ENCODE peak calls at places on chromosomes 5 and 9, in eight cellular contexts. L is AG04450, O is transverse colon, E is neural progenitor cell, X is heart right ventricle, Y is tibial nerve, P is left ventricle myocardium inferior, B is PC-3. G is an unnamed sample. For H3K27me3, the result is how much of the 10 kb centered on the place peaks cover.

GRCh38 chr5:91311697-91312501 is 71.2 kb downstream of the ARRDC3 start:
- DNase-seq in Y (peak), O (peak), P (peak), X (peak), E (peak), L (peak), B (peak), G (peak)

GRCh38 chr9:28762167-28762566 is 1188.9 kb upstream of the C9orf72 start:
- DNase-seq in O (no peak), E (no peak), B (no peak), X (no peak), L (no peak), P (no peak), Y (no peak), G (no peak)

GRCh38 chr9:86660146-86660545 is 287.2 kb downstream of the GAS1 start:
- DNase-seq in E (no peak), L (peak), P (no peak), O (no peak), B (no peak), X (no peak), Y (no peak), G (no peak)

GRCh38 chr5:90645024-90645610 is 86.5 kb downstream of the ADGRV1 start:
- DNase-seq in O (no peak), P (no peak), Y (no peak), B (no peak), X (no peak), L (no peak), E (no peak), G (no peak)

GRCh38 chr5:64532657-64533056 is 26.8 kb downstream of the RGS7BP start:
- DNase-seq in P (no peak), L (no peak), X (no peak), O (no peak), Y (no peak), B (no peak), E (peak), G (no peak)

GRCh38 chr5:1447772-1448361 is 2.6 kb upstream of the SLC6A3 start:
- DNase-seq in E (no peak), L (no peak), Y (no peak), P (no peak), X (no peak), B (no peak), O (no peak), G (no peak)

GRCh38 chr9:33138768-33139167 is 28.4 kb downstream of the B4GALT1 start:
- DNase-seq in B (no peak), X (no peak), E (no peak), L (no peak), Y (no peak), P (no peak), O (no peak), G (no peak)

GRCh38 chr9:101062686-101063085 is 34.2 kb downstream of the PLPPR1 start:
- DNase-seq in X (no peak), B (no peak), L (no peak), O (no peak), E (no peak), P (no peak), Y (no peak), G (no peak)

GRCh38 chr9:99730063-99730462 is 91.6 kb upstream of the NR4A3 start:
- DNase-seq in Y (no peak), E (no peak), X (no peak), P (no peak), B (no peak), O (no peak), L (no peak), G (no peak)

GRCh38 chr5:82107277-82107676 is 135.5 kb downstream of the ATG10 start:
- DNase-seq in Y (no peak), E (peak), B (peak), L (no peak), X (no peak), O (no peak), P (no peak), G (no peak)

GRCh38 chr9:2623046-2623865 is 1.7 kb downstream of the VLDLR start:
- DNase-seq in P (peak), Y (no peak), O (peak), E (peak), L (no peak), B (no peak), X (peak), G (no peak)

GRCh38 chr9:2621678-2622360 is at the start of gene VLDLR:
- DNase-seq in O (peak), B (no peak), L (no peak), X (peak), Y (no peak), P (peak), E (peak), G (peak)

GRCh38 chr9:2618289-2618688 is 3.3 kb upstream of the VLDLR start:
- DNase-seq in X (no peak), B (no peak), Y (no peak), L (no peak), P (no peak), E (no peak), O (no peak), G (no peak)

GRCh38 chr9:2622361-2623045 is 916 bp downstream of the VLDLR start:
- DNase-seq in O (peak), X (peak), L (no peak), E (peak), P (peak), Y (no peak), B (no peak), G (peak)

GRCh38 chr9:2620876-2621677 is 510 bp upstream of the VLDLR start:
- DNase-seq in Y (no peak), O (peak), L (peak), X (peak), B (peak), E (peak), P (peak), G (peak)
- TF ChIP-seq CTCF in Y (no peak), O (peak), L (peak), X (peak), B (no peak), E (no peak), P (peak), G (no peak)

DNA sequence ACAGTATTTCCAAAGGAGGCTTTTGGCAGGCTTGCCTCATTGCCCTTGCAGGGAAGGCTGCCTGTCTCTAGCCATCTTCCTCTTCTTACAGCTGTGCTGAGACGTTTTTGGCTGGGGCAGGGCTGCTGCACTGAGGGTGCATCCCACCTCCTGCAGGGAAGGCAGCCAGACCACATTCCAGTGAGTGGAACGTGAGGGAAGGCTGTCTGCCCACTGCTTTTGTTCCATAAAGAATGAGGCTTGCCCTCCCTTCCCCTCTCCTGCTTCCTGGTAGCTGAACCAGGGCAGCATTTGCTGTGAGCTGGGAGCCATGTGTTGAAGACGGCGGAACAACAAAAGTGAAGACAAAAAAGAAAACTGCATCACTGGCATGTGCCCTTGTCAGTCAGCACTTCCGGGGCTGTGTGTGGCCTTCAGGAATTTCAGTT is 16.8 kb downstream of the MGAT1 start:
- DNase-seq in O (no peak), E (peak), L (peak), B (peak), X (no peak), Y (no peak), P (no peak), G (no peak)
- H3K4me3 ChIP-seq in O (no peak), E (no peak), L (no peak), B (no peak), X (no peak), Y (no peak), P (peak), G (no peak)

GRCh38 chr5:73305386-73305785 is 132.4 kb downstream of the TMEM174 start:
- DNase-seq in Y (no peak), E (no peak), B (no peak), O (no peak), L (no peak), X (no peak), P (no peak), G (no peak)
- H3K27me3 ChIP-seq in Y (under half), E (half or more), B (under half), O (half or more), L (under half), X (half or more), P (half or more), G (under half)

GRCh38 chr5:60297658-60298057 is 402.3 kb downstream of the DEPDC1B start:
- DNase-seq in L (no peak), B (no peak), Y (no peak), X (no peak), E (no peak), P (no peak), O (no peak), G (no peak)
- TF ChIP-seq CTCF in L (no peak), B (no peak), Y (no peak), X (no peak), E (no peak), P (no peak), O (no peak), G (no peak)

GRCh38 chr5:135229679-135230132 is 169.3 kb downstream of the MACROH2A1 start:
- DNase-seq in Y (no peak), O (no peak), E (no peak), P (no peak), B (no peak), X (no peak), L (no peak), G (no peak)

GRCh38 chr5:135232958-135233357 is 166.1 kb downstream of the MACROH2A1 start:
- DNase-seq in P (no peak), O (no peak), E (no peak), X (peak), B (no peak), L (no peak), Y (no peak), G (no peak)

GRCh38 chr5:135230326-135230925 is 168.6 kb downstream of the MACROH2A1 start:
- DNase-seq in L (no peak), O (peak), P (peak), X (no peak), Y (peak), B (no peak), E (no peak), G (no peak)

GRCh38 chr5:135229122-135229521 is 169.9 kb downstream of the MACROH2A1 start:
- DNase-seq in X (no peak), P (no peak), B (no peak), Y (no peak), E (no peak), O (no peak), L (no peak), G (no peak)

DNA sequence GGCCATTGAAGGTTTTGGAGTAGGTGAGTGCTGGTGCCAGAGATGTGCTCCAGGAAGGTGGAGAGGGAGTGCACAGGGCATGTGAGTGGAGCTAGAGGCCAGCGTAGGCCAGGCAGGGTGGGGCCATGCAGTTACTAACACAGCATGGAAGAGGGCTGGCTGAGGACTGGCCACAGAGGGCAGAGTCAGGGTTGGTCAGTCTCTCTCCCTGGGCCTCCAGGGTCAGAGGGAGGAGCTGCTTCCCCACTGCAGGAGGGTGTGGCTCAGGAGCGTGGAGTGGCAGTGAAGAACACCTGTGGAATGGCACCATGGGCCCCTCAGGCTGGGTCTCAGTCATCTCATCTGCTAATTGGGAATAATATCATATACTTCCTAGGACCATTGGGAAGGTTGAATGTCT is 167.7 kb downstream of the MACROH2A1 start:
- DNase-seq in P (no peak), X (no peak), O (no peak), Y (no peak), B (no peak), L (no peak), E (no peak), G (no peak)
- H3K4me3 ChIP-seq in P (no peak), X (no peak), O (no peak), Y (no peak), B (no peak), L (no peak), E (no peak), G (no peak)

GRCh38 chr5:141412853-141413539 is at the start of gene PCDHGA10:
- DNase-seq in O (peak), Y (peak), B (no peak), E (peak), L (no peak), X (no peak), P (no peak), G (no peak)

GRCh38 chr5:141413540-141414069 is 818 bp downstream of the PCDHGA10 start:
- DNase-seq in B (no peak), O (no peak), X (no peak), E (no peak), P (no peak), L (no peak), Y (no peak), G (no peak)

GRCh38 chr5:141411575-141411974 is 1.2 kb upstream of the PCDHGA10 start:
- DNase-seq in B (no peak), E (no peak), L (no peak), O (no peak), Y (no peak), P (no peak), X (no peak), G (no peak)

GRCh38 chr5:141409598-141410306 is 1.9 kb downstream of the PCDHGB6 start:
- DNase-seq in B (no peak), X (no peak), Y (no peak), P (no peak), E (no peak), O (no peak), L (no peak), G (no peak)
- H3K27me3 ChIP-seq in B (under half), X (under half), Y (under half), P (under half), E (under half), O (under half), L (under half), G (under half)